ENCODE peak calls at places on chromosomes 6 and 20, in seven cellular contexts. Z is astrocyte of the cerebellum; Y is activated naive CD8-positive, alpha-beta T cell treated with anti-CD3 and anti-CD28 coated beads for 36 hours; C is PC-3; H is activated naive CD4-positive, alpha-beta T cell treated with Interleukin-2 at 50 U/mL for 16 hours; U is fibroblast of lung; P is putamen. J is an unnamed sample.

GRCh38 chr20:21901470-21902275 is 196.2 kb downstream of the PAX1 start:
- DNase-seq in C (peak), Y (no peak), U (no peak), H (no peak), P (no peak), Z (no peak), J (no peak)

GRCh38 chr20:63509088-63509564 is 10.2 kb upstream of the EEF1A2 start:
- DNase-seq in P (no peak), Z (no peak), U (no peak), C (no peak), Y (no peak), H (no peak), J (no peak)

GRCh38 chr20:49583669-49584417 is 15.9 kb upstream of the PTGIS start:
- DNase-seq in Y (no peak), H (no peak), Z (peak), C (peak), P (no peak), U (peak), J (peak)

GRCh38 chr20:63106108-63106764 is 99.5 kb upstream of the BHLHE23 start:
- DNase-seq in Z (no peak), P (no peak), H (no peak), Y (no peak), C (peak), U (peak), J (no peak)

GRCh38 chr20:53937929-53938367 is 132.4 kb downstream of the BCAS1 start:
- DNase-seq in Z (no peak), U (no peak), C (no peak), P (no peak), H (no peak), Y (no peak), J (no peak)

GRCh38 chr6:121592261-121592935 is 157.0 kb downstream of the GJA1 start:
- DNase-seq in H (no peak), P (no peak), U (no peak), Y (no peak), C (no peak), Z (no peak), J (no peak)

GRCh38 chr20:37804584-37805566 is 98.1 kb upstream of the VSTM2L start:
- DNase-seq in Y (no peak), H (no peak), P (peak), C (no peak), U (no peak), Z (no peak), J (no peak)

GRCh38 chr6:24666097-24666615 is 543 bp downstream of the TDP2 start:
- DNase-seq in U (peak), P (no peak), Z (peak), C (peak), Y (peak), H (peak), J (peak)

GRCh38 chr6:169224185-169224695 is 29.4 kb downstream of the THBS2 start:
- DNase-seq in H (no peak), P (no peak), Y (no peak), U (peak), Z (no peak), C (no peak), J (no peak)

GRCh38 chr20:62571667-62572344 is 70.5 kb upstream of the SLCO4A1 start:
- DNase-seq in C (peak), U (no peak), Z (no peak), Y (peak), H (no peak), P (no peak), J (no peak)

GRCh38 chr20:25315418-25316210 is 67.7 kb downstream of the PYGB start:
- DNase-seq in P (no peak), U (no peak), Z (no peak), Y (no peak), H (no peak), C (peak), J (no peak)

GRCh38 chr20:59808729-59809381 is 124.6 kb downstream of the SYCP2 start:
- DNase-seq in C (no peak), P (no peak), U (no peak), Z (no peak), H (no peak), Y (no peak), J (no peak)

GRCh38 chr6:104896914-104897313 is 37.2 kb upstream of the HACE1 start:
- DNase-seq in H (no peak), Z (no peak), C (peak), U (peak), P (no peak), Y (no peak), J (no peak)

GRCh38 chr6:166156942-166157341 is 10.7 kb downstream of the TBXT start:
- DNase-seq in P (peak), C (peak), H (no peak), U (no peak), Y (no peak), Z (no peak), J (no peak)

GRCh38 chr6:110367825-110368224 is 9.7 kb upstream of the METTL24 start:
- DNase-seq in H (no peak), Z (no peak), P (no peak), C (no peak), U (no peak), Y (no peak), J (no peak)

GRCh38 chr6:151413372-151414145 is 22.2 kb upstream of the ZBTB2 start:
- DNase-seq in U (no peak), C (no peak), P (no peak), Y (peak), Z (no peak), H (peak), J (no peak)

GRCh38 chr20:32959351-32960221 is 44.6 kb downstream of the SUN5 start:
- DNase-seq in H (no peak), Y (no peak), Z (no peak), C (no peak), U (no peak), P (no peak), J (no peak)

GRCh38 chr6:33147807-33148666 is 44.2 kb downstream of the COL11A2 start:
- DNase-seq in Z (peak), C (peak), H (no peak), Y (no peak), P (no peak), U (peak), J (no peak)

GRCh38 chr6:10269814-10270472 is 144.9 kb downstream of the TFAP2A start:
- DNase-seq in Z (no peak), U (no peak), P (no peak), C (peak), H (no peak), Y (no peak), J (no peak)

GRCh38 chr6:131740161-131740560 is 29.3 kb upstream of the CTAGE9 start:
- DNase-seq in U (no peak), Z (no peak), Y (no peak), H (no peak), P (no peak), C (peak), J (no peak)

GRCh38 chr6:20454201-20454824 is 52.6 kb downstream of the E2F3 start:
- DNase-seq in U (no peak), Y (no peak), C (peak), P (no peak), Z (no peak), H (no peak), J (no peak)

GRCh38 chr6:16707101-16707783 is 54.0 kb downstream of the ATXN1 start:
- DNase-seq in P (no peak), C (no peak), H (no peak), Z (no peak), U (no peak), Y (no peak), J (no peak)

GRCh38 chr20:14632906-14633305 is 295.5 kb upstream of the FLRT3 start:
- DNase-seq in C (no peak), Z (no peak), U (no peak), Y (no peak), H (no peak), P (no peak), J (no peak)

GRCh38 chr6:9456241-9456658 is 958.6 kb downstream of the TFAP2A start:
- DNase-seq in Z (no peak), C (no peak), P (no peak), H (no peak), U (no peak), Y (no peak), J (no peak)

GRCh38 chr6:6741264-6741663 is 152.7 kb downstream of the LY86 start:
- DNase-seq in C (no peak), U (no peak), Y (no peak), Z (no peak), P (no peak), H (no peak), J (no peak)

GRCh38 chr6:136784910-136785746 is 7.1 kb downstream of the MAP3K5 start:
- DNase-seq in Y (peak), P (no peak), Z (no peak), H (peak), C (no peak), U (peak), J (no peak)